ENCODE peak calls at places on chromosomes 2 and 18, in seven cellular contexts. One of them, this sample, is unnamed.

GRCh38 chr2:105756435-105756834 is 11.7 kb downstream of the NCK2 start:
- DNase-seq in Daoy: no peak
- DNase-seq in pancreas: no peak
- DNase-seq in NAMALWA: no peak
- DNase-seq in T-helper 2 cell: no peak
- DNase-seq in HCEC 1CT: no peak
- DNase-seq in activated CD8-positive, alpha-beta memory T cell treated with anti-CD3 and anti-CD28 coated beads for 4 hours: no peak
- DNase-seq in this sample: no peak

GRCh38 chr2:26493631-26494030 is 15.7 kb upstream of the OTOF start:
- DNase-seq in T-helper 2 cell: no peak
- DNase-seq in pancreas: no peak
- DNase-seq in HCEC 1CT: no peak
- DNase-seq in NAMALWA: no peak
- DNase-seq in activated CD8-positive, alpha-beta memory T cell treated with anti-CD3 and anti-CD28 coated beads for 4 hours: no peak
- DNase-seq in Daoy: no peak
- DNase-seq in this sample: no peak

GRCh38 chr2:218727502-218728165 is 17.0 kb downstream of the TTLL4 start:
- DNase-seq in activated CD8-positive, alpha-beta memory T cell treated with anti-CD3 and anti-CD28 coated beads for 4 hours: no peak
- DNase-seq in pancreas: no peak
- DNase-seq in T-helper 2 cell: no peak
- DNase-seq in NAMALWA: peak; percentile 66
- DNase-seq in Daoy: peak; percentile 18
- DNase-seq in HCEC 1CT: peak; percentile 61
- DNase-seq in this sample: peak; percentile 40

GRCh38 chr18:58324824-58325520 is 280.9 kb downstream of the NEDD4L start:
- DNase-seq in T-helper 2 cell: no peak
- DNase-seq in Daoy: no peak
- DNase-seq in NAMALWA: no peak
- DNase-seq in pancreas: no peak
- DNase-seq in HCEC 1CT: no peak
- DNase-seq in activated CD8-positive, alpha-beta memory T cell treated with anti-CD3 and anti-CD28 coated beads for 4 hours: no peak
- DNase-seq in this sample: no peak

GRCh38 chr2:102473020-102473419 is at the start of gene SLC9A4:
- DNase-seq in Daoy: peak; percentile 39
- DNase-seq in T-helper 2 cell: peak; percentile 49
- DNase-seq in HCEC 1CT: peak; percentile 23
- DNase-seq in pancreas: no peak
- DNase-seq in NAMALWA: peak; percentile 60
- DNase-seq in activated CD8-positive, alpha-beta memory T cell treated with anti-CD3 and anti-CD28 coated beads for 4 hours: peak; percentile 18
- DNase-seq in this sample: peak; percentile 60

GRCh38 chr2:237281900-237282306 is 132.1 kb downstream of the COL6A3 start:
- DNase-seq in T-helper 2 cell: no peak
- DNase-seq in HCEC 1CT: peak; percentile 99
- DNase-seq in NAMALWA: no peak
- DNase-seq in activated CD8-positive, alpha-beta memory T cell treated with anti-CD3 and anti-CD28 coated beads for 4 hours: no peak
- DNase-seq in Daoy: peak; percentile 89
- DNase-seq in pancreas: no peak
- DNase-seq in this sample: peak; percentile 18

GRCh38 chr2:160891353-160891740 is 268.9 kb upstream of the TANK start:
- DNase-seq in Daoy: no peak
- DNase-seq in activated CD8-positive, alpha-beta memory T cell treated with anti-CD3 and anti-CD28 coated beads for 4 hours: no peak
- DNase-seq in NAMALWA: no peak
- DNase-seq in HCEC 1CT: no peak
- DNase-seq in T-helper 2 cell: no peak
- DNase-seq in pancreas: no peak
- DNase-seq in this sample: no peak

GRCh38 chr2:201891676-201892075 is 85.3 kb downstream of the CDK15 start:
- DNase-seq in NAMALWA: no peak
- DNase-seq in T-helper 2 cell: no peak
- DNase-seq in pancreas: no peak
- DNase-seq in HCEC 1CT: no peak
- DNase-seq in activated CD8-positive, alpha-beta memory T cell treated with anti-CD3 and anti-CD28 coated beads for 4 hours: no peak
- DNase-seq in Daoy: peak; percentile 47
- DNase-seq in this sample: peak; percentile 91

GRCh38 chr2:30239308-30240161 is 8.2 kb downstream of the LBH start:
- DNase-seq in NAMALWA: peak; percentile 87
- DNase-seq in HCEC 1CT: peak; percentile 47
- DNase-seq in activated CD8-positive, alpha-beta memory T cell treated with anti-CD3 and anti-CD28 coated beads for 4 hours: peak; percentile 39
- DNase-seq in pancreas: no peak
- DNase-seq in Daoy: peak; percentile 69
- DNase-seq in T-helper 2 cell: peak; percentile 50
- DNase-seq in this sample: peak; percentile 49

GRCh38 chr2:235909371-235909770 is 258.8 kb downstream of the GBX2 start:
- DNase-seq in activated CD8-positive, alpha-beta memory T cell treated with anti-CD3 and anti-CD28 coated beads for 4 hours: no peak
- DNase-seq in pancreas: no peak
- DNase-seq in Daoy: no peak
- DNase-seq in T-helper 2 cell: no peak
- DNase-seq in NAMALWA: no peak
- DNase-seq in HCEC 1CT: no peak
- DNase-seq in this sample: no peak

GRCh38 chr2:10038716-10039115 is 4.6 kb upstream of the KLF11 start:
- DNase-seq in Daoy: no peak
- DNase-seq in pancreas: peak; percentile 8
- DNase-seq in HCEC 1CT: no peak
- DNase-seq in T-helper 2 cell: no peak
- DNase-seq in activated CD8-positive, alpha-beta memory T cell treated with anti-CD3 and anti-CD28 coated beads for 4 hours: no peak
- DNase-seq in NAMALWA: no peak
- DNase-seq in this sample: no peak

GRCh38 chr18:3452750-3453539 is 3.0 kb downstream of the TGIF1 start:
- DNase-seq in T-helper 2 cell: no peak
- DNase-seq in HCEC 1CT: peak; percentile 9
- DNase-seq in Daoy: peak; percentile 7
- DNase-seq in NAMALWA: peak; percentile 22
- DNase-seq in pancreas: no peak
- DNase-seq in activated CD8-positive, alpha-beta memory T cell treated with anti-CD3 and anti-CD28 coated beads for 4 hours: no peak
- DNase-seq in this sample: no peak

GRCh38 chr2:103396152-103396551 is 634.3 kb downstream of the TMEM182 start:
- DNase-seq in activated CD8-positive, alpha-beta memory T cell treated with anti-CD3 and anti-CD28 coated beads for 4 hours: no peak
- DNase-seq in NAMALWA: no peak
- DNase-seq in T-helper 2 cell: no peak
- DNase-seq in Daoy: no peak
- DNase-seq in pancreas: no peak
- DNase-seq in HCEC 1CT: no peak
- DNase-seq in this sample: no peak

GRCh38 chr2:165016772-165017411 is 61.6 kb upstream of the SLC38A11 start:
- DNase-seq in T-helper 2 cell: no peak
- DNase-seq in HCEC 1CT: peak; percentile 53
- DNase-seq in activated CD8-positive, alpha-beta memory T cell treated with anti-CD3 and anti-CD28 coated beads for 4 hours: no peak
- DNase-seq in pancreas: no peak
- DNase-seq in Daoy: peak; percentile 58
- DNase-seq in NAMALWA: peak; percentile 81
- DNase-seq in this sample: peak; percentile 49

GRCh38 chr2:134738150-134738865 is 19.5 kb upstream of the TMEM163 start:
- DNase-seq in HCEC 1CT: no peak
- DNase-seq in activated CD8-positive, alpha-beta memory T cell treated with anti-CD3 and anti-CD28 coated beads for 4 hours: no peak
- DNase-seq in pancreas: no peak
- DNase-seq in T-helper 2 cell: no peak
- DNase-seq in NAMALWA: no peak
- DNase-seq in Daoy: no peak
- DNase-seq in this sample: no peak

GRCh38 chr2:128438586-128438985 is 119.9 kb upstream of the HS6ST1 start:
- DNase-seq in pancreas: peak; percentile 46
- DNase-seq in activated CD8-positive, alpha-beta memory T cell treated with anti-CD3 and anti-CD28 coated beads for 4 hours: no peak
- DNase-seq in T-helper 2 cell: no peak
- DNase-seq in HCEC 1CT: no peak
- DNase-seq in NAMALWA: no peak
- DNase-seq in Daoy: no peak
- DNase-seq in this sample: no peak

GRCh38 chr2:20188851-20189250 is 36.1 kb downstream of the SDC1 start:
- DNase-seq in HCEC 1CT: no peak
- DNase-seq in Daoy: no peak
- DNase-seq in NAMALWA: no peak
- DNase-seq in pancreas: peak; percentile 27
- DNase-seq in T-helper 2 cell: no peak
- DNase-seq in activated CD8-positive, alpha-beta memory T cell treated with anti-CD3 and anti-CD28 coated beads for 4 hours: no peak
- DNase-seq in this sample: no peak

This sample was measured in SW480.